ENCODE peak calls at places on chromosome 14, in five cellular contexts. O is H1; Z is CD8-positive, alpha-beta T cell; S is tibial artery; X is cardiac fibroblast. C is an unnamed sample.

GRCh38 chr14:68146812-68147211 is 327.2 kb downstream of the RAD51B start:
- DNase-seq in S (no peak), X (peak; percentile 96), O (no peak), Z (no peak), C (peak; percentile 91)

GRCh38 chr14:22974530-22975313 is 7.6 kb downstream of the AJUBA start:
- DNase-seq in Z (no peak), X (peak; percentile 50), O (no peak), S (no peak), C (no peak)

GRCh38 chr14:99125616-99126431 is 146.2 kb downstream of the BCL11B start:
- DNase-seq in S (peak; percentile 46), Z (peak; percentile 29), X (no peak), O (peak; percentile 23), C (no peak)

GRCh38 chr14:55446127-55446736 is 5.8 kb upstream of the TBPL2 start:
- DNase-seq in Z (peak; percentile 62), S (no peak), O (peak; percentile 75), X (peak; percentile 90), C (peak; percentile 38)

GRCh38 chr14:46405095-46405494 is 246.5 kb downstream of the RPL10L start:
- DNase-seq in X (no peak), S (no peak), O (no peak), Z (no peak), C (no peak)

GRCh38 chr14:94390372-94391086 is 2.1 kb upstream of the SERPINA1 start:
- DNase-seq in S (no peak), X (peak; percentile 53), Z (no peak), O (no peak), C (no peak)

GRCh38 chr14:46399049-46399448 is 252.5 kb downstream of the RPL10L start:
- DNase-seq in Z (no peak), S (no peak), O (no peak), X (no peak), C (no peak)

GRCh38 chr14:32399920-32400319 is 70.8 kb downstream of the AKAP6 start:
- DNase-seq in S (no peak), X (no peak), O (no peak), Z (no peak), C (no peak)

DNA sequence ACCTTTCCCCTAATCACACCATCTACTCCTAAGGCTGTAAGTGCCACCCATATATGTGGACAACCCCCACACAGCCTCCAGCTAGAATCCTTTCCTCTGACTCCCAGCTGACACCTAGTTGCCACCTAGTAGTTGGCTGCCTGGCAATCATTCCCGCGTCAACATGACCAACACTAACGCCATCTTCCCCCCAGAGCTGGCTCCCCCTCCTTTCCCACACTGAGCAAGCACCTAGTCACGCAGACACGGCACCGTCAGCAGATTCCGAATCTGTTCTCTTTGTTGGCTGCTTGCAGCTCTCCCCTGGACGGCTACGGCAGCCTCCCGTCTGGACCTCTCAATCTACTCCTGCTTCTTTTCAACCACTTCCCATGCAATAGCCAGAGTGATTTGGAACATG is 27.7 kb downstream of the UBR7 start:
- DNase-seq in S (no peak), X (peak; percentile 57), O (no peak), Z (no peak), C (peak; percentile 70)
- TF ChIP-seq CTCF in S (no peak), X (no peak), O (no peak), Z (no peak), C (no peak)

GRCh38 chr14:87049886-87050820 is 942.8 kb downstream of the GALC start:
- DNase-seq in Z (no peak), X (peak; percentile 19), O (peak; percentile 67), S (no peak), C (peak; percentile 8)
- TF ChIP-seq CTCF in Z (no peak), X (peak; percentile 20), O (peak; percentile 77), S (no peak), C (peak; percentile 63)

DNA sequence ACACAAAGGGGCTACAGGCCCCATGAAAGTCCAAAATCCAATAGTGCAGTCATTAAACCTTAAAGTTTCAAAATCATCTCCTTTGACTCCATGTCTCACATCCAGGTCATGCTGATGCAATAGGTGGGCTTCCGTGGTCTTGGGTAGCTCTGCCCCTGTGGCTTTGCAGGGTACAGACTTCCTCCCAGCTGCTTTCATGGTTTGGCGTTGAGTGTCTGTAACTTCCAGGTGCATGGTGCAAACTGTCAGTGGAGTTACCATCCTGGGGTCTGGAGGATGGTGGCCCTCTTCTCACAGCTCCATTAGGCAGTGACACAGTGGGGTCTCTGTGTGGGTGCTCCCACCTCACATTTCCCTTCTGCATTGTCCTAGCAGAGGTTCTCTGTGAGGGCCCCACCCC is 8.5 kb upstream of the OR4Q2 start:
- DNase-seq in X (no peak), S (no peak), Z (no peak), O (no peak), C (no peak)
- TF ChIP-seq CTCF in X (no peak), S (no peak), Z (no peak), O (no peak), C (no peak)

DNA sequence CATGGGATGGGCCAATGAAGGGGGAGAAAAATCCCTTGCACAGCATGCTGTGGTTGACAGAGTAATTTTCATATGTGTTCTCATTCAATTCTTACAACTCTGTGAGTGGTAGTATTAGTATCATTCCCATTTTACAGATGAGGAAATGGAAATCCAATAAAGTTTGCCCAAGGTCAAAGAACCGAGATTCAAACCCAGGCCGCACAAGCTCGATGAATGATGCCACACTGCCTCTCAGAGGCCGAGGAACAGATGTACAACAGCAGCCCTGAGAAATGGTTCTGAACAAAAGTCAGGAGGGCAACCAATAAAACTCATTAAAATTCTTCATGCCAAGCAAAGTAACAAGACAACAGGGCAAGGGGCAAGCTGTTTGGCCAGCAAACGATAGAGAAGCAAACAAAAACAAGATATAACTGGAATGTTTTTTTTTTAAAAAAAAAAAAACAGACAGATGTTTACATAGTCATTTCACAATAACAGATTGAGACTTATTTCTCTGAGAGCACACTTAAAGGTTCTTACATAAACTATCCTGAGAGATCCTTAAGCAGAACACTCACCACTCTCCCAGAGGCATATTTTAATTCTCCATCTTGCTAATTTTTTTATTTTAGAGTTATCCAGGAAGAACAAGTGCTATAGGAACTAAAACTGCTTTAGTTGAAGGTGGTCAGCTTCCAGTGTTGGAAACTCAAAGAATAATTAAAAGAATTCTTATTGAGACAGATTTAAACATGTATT is 85.8 kb downstream of the EXOC5 start:
- DNase-seq in Z (no peak), X (peak; percentile 7), O (no peak), S (no peak), C (no peak)
- TF ChIP-seq CTCF in Z (no peak), X (peak; percentile 34), O (peak; percentile 82), S (no peak), C (peak; percentile 27)

GRCh38 chr14:92259613-92260357 is 63.2 kb upstream of the SLC24A4 start:
- DNase-seq in Z (no peak), S (no peak), O (no peak), X (no peak), C (no peak)
- TF ChIP-seq CTCF in Z (no peak), S (no peak), O (no peak), X (no peak), C (no peak)

GRCh38 chr14:20682127-20682434 is 2.3 kb upstream of the RNASE4 start:
- DNase-seq in O (no peak), Z (no peak), S (no peak), X (no peak), C (no peak)
- TF ChIP-seq CTCF in O (no peak), Z (no peak), S (no peak), X (no peak), C (no peak)

DNA sequence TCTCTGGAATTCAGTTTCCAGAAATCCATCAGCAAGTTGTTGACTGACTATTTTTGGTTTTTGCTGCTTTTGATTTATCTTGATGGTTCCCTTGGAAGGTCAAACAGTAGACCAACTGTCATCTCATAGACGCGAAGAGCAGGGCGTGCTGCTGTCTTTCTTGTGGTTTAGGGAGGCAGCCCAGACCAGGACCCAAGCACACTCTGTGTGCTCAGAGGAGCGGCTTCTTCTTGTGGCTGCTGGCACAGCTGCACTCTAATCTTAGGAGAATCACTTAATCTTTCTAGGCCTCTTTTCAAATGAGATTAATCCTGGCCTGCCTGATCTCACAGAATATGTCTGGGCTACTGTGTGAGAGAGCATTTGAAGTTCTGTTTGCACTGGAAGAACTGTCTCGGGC is 60.0 kb upstream of the TRAF3 start:
- DNase-seq in Z (no peak), S (no peak), X (peak; percentile 14), O (peak; percentile 23), C (no peak)
- TF ChIP-seq CTCF in Z (no peak), S (no peak), X (no peak), O (no peak), C (no peak)

GRCh38 chr14:37142835-37143499 is 29.4 kb downstream of the SLC25A21 start:
- DNase-seq in O (no peak), S (no peak), X (no peak), Z (no peak), C (no peak)
- TF ChIP-seq CTCF in O (no peak), S (no peak), X (no peak), Z (no peak), C (no peak)

GRCh38 chr14:97832734-97833133 is 1035.6 kb downstream of the VRK1 start:
- DNase-seq in O (no peak), Z (no peak), S (no peak), X (no peak), C (no peak)

GRCh38 chr14:97824218-97824617 is 1027.0 kb downstream of the VRK1 start:
- DNase-seq in S (no peak), O (no peak), Z (no peak), X (no peak), C (no peak)

GRCh38 chr14:97833291-97833690 is 1036.1 kb downstream of the VRK1 start:
- DNase-seq in Z (no peak), O (no peak), X (no peak), S (no peak), C (no peak)

DNA sequence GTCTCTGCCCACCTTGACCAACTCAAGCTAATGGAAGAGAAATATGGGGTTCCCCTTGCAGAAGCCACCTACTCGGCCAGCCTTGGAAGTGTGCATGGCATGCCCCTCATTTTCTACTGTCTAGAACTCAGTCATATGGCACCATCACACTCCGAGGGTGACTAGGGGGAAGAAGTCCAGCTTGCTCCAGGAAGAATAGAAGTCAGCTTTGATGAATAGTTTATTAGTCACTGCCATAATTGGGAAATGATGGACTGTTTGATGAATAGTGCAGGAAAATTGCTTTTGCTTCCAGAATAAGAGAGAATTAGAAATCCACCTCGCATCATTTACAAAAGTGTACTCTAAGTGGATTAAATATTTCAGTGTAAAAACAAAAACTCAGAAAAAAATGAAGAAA is 1030.6 kb downstream of the VRK1 start:
- DNase-seq in X (no peak), O (no peak), Z (no peak), S (no peak), C (no peak)
- TF ChIP-seq CTCF in X (no peak), O (no peak), Z (no peak), S (no peak), C (no peak)